ENCODE peak calls at places on chromosomes 1 and 21, in eight cellular contexts. C, Q, V, T, Z, F, K and X are unnamed samples.

GRCh38 chr1:182786223-182787001 is 3.2 kb upstream of the NPL start:
- DNase-seq in C (peak; percentile 55), Q (no peak), V (peak; percentile 53), T (no peak), Z (peak; percentile 67), F (no peak), K (peak; percentile 78), X (peak; percentile 63)

GRCh38 chr1:215845224-215845902 is 278.3 kb downstream of the KCTD3 start:
- DNase-seq in C (no peak), Q (no peak), V (no peak), T (no peak), Z (no peak), F (no peak), K (no peak), X (peak; percentile 37)

GRCh38 chr1:93629101-93630059 is 52.3 kb downstream of the BCAR3 start:
- DNase-seq in C (no peak), Q (peak; percentile 28), V (peak; percentile 74), T (no peak), Z (peak; percentile 57), F (no peak), K (peak; percentile 70), X (no peak)

GRCh38 chr1:22814176-22815042 is 103.8 kb downstream of the EPHB2 start:
- DNase-seq in C (no peak), Q (no peak), V (peak; percentile 70), T (no peak), Z (no peak), F (no peak), K (no peak), X (no peak)

GRCh38 chr1:61640531-61641125 is 84.3 kb downstream of the TM2D1 start:
- DNase-seq in C (no peak), Q (no peak), V (no peak), T (no peak), Z (no peak), F (no peak), K (no peak), X (no peak)

GRCh38 chr1:63042278-63042677 is 258.3 kb downstream of the ATG4C start:
- DNase-seq in C (no peak), Q (no peak), V (no peak), T (no peak), Z (no peak), F (no peak), K (no peak), X (no peak)

GRCh38 chr1:198656500-198656932 is 17.7 kb downstream of the PTPRC start:
- DNase-seq in C (peak; percentile 40), Q (no peak), V (peak; percentile 55), T (no peak), Z (peak; percentile 49), F (no peak), K (no peak), X (no peak)

GRCh38 chr1:94866178-94866822 is 46.1 kb downstream of the SLC44A3 start:
- DNase-seq in C (no peak), Q (no peak), V (no peak), T (no peak), Z (no peak), F (no peak), K (no peak), X (no peak)

GRCh38 chr1:10529772-10530171 is 55.0 kb downstream of the PEX14 start:
- DNase-seq in C (no peak), Q (no peak), V (no peak), T (no peak), Z (no peak), F (no peak), K (no peak), X (no peak)

GRCh38 chr1:10530756-10531155 is 56.0 kb downstream of the PEX14 start:
- DNase-seq in C (no peak), Q (no peak), V (no peak), T (no peak), Z (no peak), F (no peak), K (no peak), X (peak; percentile 36)

GRCh38 chr1:10528066-10529014 is 53.6 kb downstream of the PEX14 start:
- DNase-seq in C (peak; percentile 64), Q (no peak), V (peak; percentile 54), T (no peak), Z (no peak), F (no peak), K (peak; percentile 60), X (peak; percentile 40)

GRCh38 chr1:10530281-10530740 is 55.6 kb downstream of the PEX14 start:
- DNase-seq in C (peak; percentile 61), Q (no peak), V (peak; percentile 66), T (no peak), Z (peak; percentile 41), F (no peak), K (no peak), X (peak; percentile 40)

DNA sequence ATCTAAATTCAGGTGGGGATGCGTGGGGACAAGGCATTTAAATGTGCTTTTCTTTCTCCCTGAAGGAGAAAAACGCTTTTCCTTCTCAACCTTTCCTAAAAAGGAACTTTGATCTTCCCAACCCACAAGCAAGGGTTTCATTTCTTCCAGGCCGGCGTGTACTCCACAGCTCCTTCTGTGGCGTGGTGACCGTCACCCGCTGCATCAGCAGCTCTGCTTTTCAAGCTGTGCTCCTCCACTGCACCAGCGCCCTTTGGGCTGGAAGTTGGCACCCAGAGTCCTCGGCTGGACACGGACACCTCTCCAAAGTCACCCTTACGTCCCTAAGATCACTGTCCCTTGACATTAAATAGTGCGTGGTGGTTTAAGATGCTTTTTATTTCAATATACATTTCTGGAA is 54.3 kb downstream of the PEX14 start:
- DNase-seq in C (no peak), Q (no peak), V (no peak), T (no peak), Z (no peak), F (no peak), K (no peak), X (no peak)
- TF ChIP-seq POLR2A in C (no peak), Q (no peak), V (no peak), T (no peak), Z (no peak), F (no peak), K (no peak), X (no peak)

DNA sequence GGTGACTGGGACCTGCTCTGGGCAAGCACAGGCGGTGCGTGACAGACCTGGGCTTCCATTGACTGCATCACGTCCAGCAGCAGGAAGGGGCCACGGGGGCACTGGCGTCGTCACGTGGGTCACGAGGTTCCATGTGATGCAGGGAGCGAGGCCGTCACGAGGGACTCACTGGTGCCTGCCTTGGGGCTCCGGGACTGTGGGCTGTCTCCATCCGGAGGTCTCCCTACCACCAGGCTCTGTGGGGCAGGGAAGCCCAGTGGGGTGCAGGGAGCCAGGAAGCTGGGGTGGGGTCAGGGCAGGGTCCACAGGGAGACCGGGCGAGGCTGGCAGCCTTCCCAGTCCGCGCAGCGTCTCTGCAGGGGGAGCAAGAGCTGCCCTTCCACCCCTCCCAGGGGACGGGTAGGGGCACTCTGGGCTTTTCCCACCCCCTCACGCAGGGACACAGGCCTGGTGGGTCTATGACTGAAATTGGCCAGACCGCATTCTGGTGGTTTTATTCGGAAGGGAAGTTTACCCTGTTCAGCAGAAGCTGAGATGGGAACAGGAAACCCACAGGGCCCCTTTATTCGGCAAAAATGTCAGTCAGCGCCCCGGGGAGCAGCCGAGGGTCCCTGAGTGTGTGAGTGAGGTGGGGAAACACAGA is 416 bp upstream of the TNFRSF14 start:
- DNase-seq in C (peak; percentile 82), Q (no peak), V (peak; percentile 83), T (peak; percentile 87), Z (no peak), F (peak; percentile 77), K (no peak), X (no peak)
- TF ChIP-seq POLR2A in C (no peak), Q (peak; percentile 71), V (no peak), T (peak; percentile 66), Z (no peak), F (no peak), K (no peak), X (no peak)

GRCh38 chr1:226111109-226111864 is 48.8 kb downstream of the H3-3A start:
- DNase-seq in C (no peak), Q (no peak), V (no peak), T (no peak), Z (peak; percentile 95), F (no peak), K (no peak), X (no peak)

GRCh38 chr1:226107471-226108460 is 45.2 kb downstream of the H3-3A start:
- DNase-seq in C (no peak), Q (no peak), V (no peak), T (no peak), Z (peak; percentile 59), F (no peak), K (no peak), X (no peak)

GRCh38 chr1:226108935-226109828 is 46.7 kb downstream of the H3-3A start:
- DNase-seq in C (peak; percentile 33), Q (no peak), V (peak; percentile 50), T (no peak), Z (peak; percentile 64), F (no peak), K (no peak), X (no peak)

GRCh38 chr1:226110249-226111108 is 48.0 kb downstream of the H3-3A start:
- DNase-seq in C (peak; percentile 76), Q (peak; percentile 41), V (peak; percentile 88), T (peak; percentile 65), Z (peak; percentile 82), F (peak; percentile 95), K (peak; percentile 68), X (peak; percentile 84)

DNA sequence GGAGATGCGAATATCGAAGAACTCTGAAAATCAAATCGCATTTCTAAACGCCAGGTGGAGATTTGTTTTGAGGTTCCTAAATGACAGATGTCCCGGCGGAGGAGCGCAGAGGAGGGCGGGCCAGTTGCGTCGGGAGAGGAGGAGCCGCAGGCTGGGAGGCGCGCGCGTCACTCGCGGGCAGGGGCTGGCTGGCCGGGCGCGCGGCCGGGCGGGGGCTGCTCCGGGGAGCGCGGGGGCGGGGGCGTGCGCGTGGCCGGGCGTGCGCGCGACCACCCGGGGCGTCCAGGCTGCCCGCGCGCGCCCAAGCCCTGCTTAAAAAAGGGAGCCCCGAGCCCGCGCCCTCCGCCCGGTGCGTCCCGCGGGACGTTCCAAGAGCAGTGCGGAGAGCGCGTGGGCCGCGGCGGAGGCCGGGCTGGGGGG is 47.3 kb downstream of the H3-3A start:
- DNase-seq in C (peak; percentile 88), Q (no peak), V (peak; percentile 93), T (peak; percentile 87), Z (peak; percentile 95), F (peak; percentile 97), K (peak; percentile 86), X (peak; percentile 91)
- TF ChIP-seq POLR2A in C (no peak), Q (peak; percentile 13), V (no peak), T (no peak), Z (no peak), F (no peak), K (peak; percentile 60), X (peak; percentile 47)

GRCh38 chr21:28885853-28886177 is 106.9 kb downstream of the LTN1 start:
- DNase-seq in C (no peak), Q (no peak), V (no peak), T (no peak), Z (peak; percentile 11), F (no peak), K (no peak), X (no peak)

GRCh38 chr21:28883931-28884330 is 108.7 kb downstream of the LTN1 start:
- DNase-seq in C (no peak), Q (no peak), V (no peak), T (no peak), Z (peak; percentile 16), F (no peak), K (no peak), X (no peak)

GRCh38 chr21:28882345-28882744 is 110.3 kb downstream of the LTN1 start:
- DNase-seq in C (no peak), Q (no peak), V (no peak), T (no peak), Z (no peak), F (no peak), K (no peak), X (no peak)

GRCh38 chr21:28884481-28884880 is 108.2 kb downstream of the LTN1 start:
- DNase-seq in C (no peak), Q (no peak), V (no peak), T (no peak), Z (peak; percentile 39), F (no peak), K (no peak), X (no peak)

GRCh38 chr21:28884976-28885852 is 107.5 kb downstream of the LTN1 start:
- DNase-seq in C (peak; percentile 82), Q (peak; percentile 89), V (peak; percentile 92), T (peak; percentile 73), Z (peak; percentile 97), F (peak; percentile 82), K (peak; percentile 89), X (peak; percentile 89)
- TF ChIP-seq POLR2A in C (no peak), Q (peak; percentile 93), V (peak; percentile 8), T (peak; percentile 52), Z (peak; percentile 98), F (peak; percentile 85), K (peak; percentile 89), X (peak; percentile 96)